ENCODE peak calls at places on chromosomes 1 and 21, in nine cellular contexts. C is right atrium auricular region, G is fibroblast of the aortic adventitia, F is AG10803, S is astrocyte of the cerebellum, K is upper lobe of right lung, R is HFF-Myc, O is ovary, B is adrenal gland. E is an unnamed sample.
A peak's percentile ranks its signal among the peaks of the same experiment; 100 is the strongest.

GRCh38 chr1:59698386-59698785 is 116.4 kb upstream of the HOOK1 start:
- DNase-seq in K (no peak), S (no peak), R (no peak), B (no peak), F (no peak), G (no peak), C (no peak), O (no peak), E (no peak)

GRCh38 chr1:7372477-7373120 is 398.5 kb upstream of the VAMP3 start:
- DNase-seq in S (no peak), G (no peak), F (no peak), K (peak; percentile 43), R (no peak), B (no peak), O (no peak), C (no peak), E (no peak)

GRCh38 chr1:58815680-58816071 is 31.8 kb upstream of the JUN start:
- DNase-seq in B (no peak), C (no peak), G (no peak), K (no peak), R (no peak), F (no peak), S (no peak), O (no peak), E (no peak)

GRCh38 chr21:42338730-42339715 is 11.8 kb downstream of the TFF2 start:
- DNase-seq in S (no peak), K (no peak), B (no peak), F (no peak), G (no peak), C (no peak), R (no peak), O (no peak), E (no peak)

GRCh38 chr1:197145451-197146029 is 929 bp downstream of the ASPM start:
- DNase-seq in K (no peak), O (no peak), B (no peak), G (no peak), C (no peak), S (no peak), F (no peak), R (no peak), E (no peak)

GRCh38 chr1:220121791-220122530 is 28.0 kb downstream of the IARS2 start:
- DNase-seq in K (no peak), C (no peak), B (no peak), R (no peak), O (no peak), G (no peak), S (no peak), F (no peak), E (no peak)

GRCh38 chr1:48859429-48859828 is 82.7 kb upstream of the BEND5 start:
- DNase-seq in F (peak; percentile 63), C (no peak), K (no peak), R (no peak), S (peak; percentile 42), B (no peak), G (peak; percentile 83), O (no peak), E (no peak)

GRCh38 chr1:41827991-41828570 is 90.6 kb downstream of the HIVEP3 start:
- DNase-seq in S (no peak), G (peak; percentile 95), O (no peak), B (no peak), F (peak; percentile 55), C (no peak), R (no peak), K (no peak), E (no peak)

GRCh38 chr1:155016231-155016831 is 13.7 kb downstream of the ZBTB7B start:
- DNase-seq in S (no peak), F (no peak), K (no peak), R (no peak), G (no peak), O (peak; percentile 52), B (no peak), C (no peak), E (peak; percentile 86)

GRCh38 chr1:155014709-155015508 is 12.3 kb downstream of the ZBTB7B start:
- DNase-seq in R (no peak), K (no peak), O (no peak), S (no peak), C (no peak), B (no peak), F (no peak), G (no peak), E (no peak)

GRCh38 chr1:155013632-155014031 is 11.0 kb downstream of the ZBTB7B start:
- DNase-seq in S (no peak), R (no peak), B (no peak), G (no peak), F (no peak), K (no peak), O (no peak), C (no peak), E (no peak)

GRCh38 chr1:155017021-155017945 is 14.7 kb downstream of the ZBTB7B start:
- DNase-seq in G (peak; percentile 82), F (peak; percentile 76), R (peak; percentile 71), B (peak; percentile 92), O (peak; percentile 93), S (peak; percentile 72), C (peak; percentile 93), K (peak; percentile 96), E (peak; percentile 76)

DNA sequence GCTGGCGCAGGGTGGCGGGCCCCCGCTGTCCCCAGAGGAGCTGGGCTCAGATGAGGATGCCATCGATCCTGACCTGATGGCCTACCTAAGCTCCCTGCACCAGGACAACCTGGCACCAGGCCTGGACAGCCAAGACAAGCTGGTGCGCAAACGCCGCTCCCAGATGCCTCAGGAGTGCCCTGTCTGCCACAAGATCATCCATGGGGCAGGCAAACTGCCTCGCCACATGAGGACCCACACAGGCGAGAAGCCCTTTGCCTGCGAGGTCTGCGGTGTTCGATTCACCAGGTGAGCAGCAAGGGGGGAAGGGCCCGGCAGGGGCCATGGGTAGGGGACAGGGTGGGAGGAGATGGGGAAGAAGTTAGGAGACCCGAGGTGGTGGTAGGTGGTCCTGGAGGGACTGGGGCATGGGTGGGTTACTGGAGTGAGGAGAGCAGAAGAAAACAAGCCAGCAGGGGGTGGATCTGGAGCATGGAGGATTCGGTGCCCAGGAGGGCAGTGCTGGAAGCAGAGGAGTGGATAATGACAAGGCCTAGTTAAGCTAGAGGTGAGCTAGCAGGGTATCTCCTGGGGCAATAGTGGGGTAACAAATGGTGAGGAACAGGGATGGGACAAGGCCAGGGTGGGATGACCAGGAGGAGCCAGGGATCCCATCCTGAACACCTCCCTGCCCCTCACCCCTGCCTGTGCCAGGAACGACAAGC is 13.1 kb downstream of the ZBTB7B start:
- DNase-seq in S (no peak), K (no peak), G (no peak), O (no peak), F (no peak), B (no peak), R (no peak), C (no peak), E (no peak)
- H3K4me3 ChIP-seq in S (no peak overlapping the region), K (no peak overlapping the region), G (no peak overlapping the region), O (no peak overlapping the region), F (no peak overlapping the region), B (no peak overlapping the region), R (no peak overlapping the region), C (no peak overlapping the region), E (no peak overlapping the region)

GRCh38 chr1:247347395-247348222 is 15.9 kb upstream of the ZNF496 start:
- DNase-seq in B (no peak), G (no peak), S (no peak), K (no peak), C (peak; percentile 60), F (no peak), R (no peak), O (no peak), E (no peak)
- H3K4me3 ChIP-seq in B (no peak overlapping the region), G (no peak overlapping the region), S (no peak overlapping the region), K (peak overlapping the region; percentile 26), C (peak overlapping the region; percentile 42), F (no peak overlapping the region), R (no peak overlapping the region), O (peak overlapping the region; percentile 27), E (no peak overlapping the region)

DNA sequence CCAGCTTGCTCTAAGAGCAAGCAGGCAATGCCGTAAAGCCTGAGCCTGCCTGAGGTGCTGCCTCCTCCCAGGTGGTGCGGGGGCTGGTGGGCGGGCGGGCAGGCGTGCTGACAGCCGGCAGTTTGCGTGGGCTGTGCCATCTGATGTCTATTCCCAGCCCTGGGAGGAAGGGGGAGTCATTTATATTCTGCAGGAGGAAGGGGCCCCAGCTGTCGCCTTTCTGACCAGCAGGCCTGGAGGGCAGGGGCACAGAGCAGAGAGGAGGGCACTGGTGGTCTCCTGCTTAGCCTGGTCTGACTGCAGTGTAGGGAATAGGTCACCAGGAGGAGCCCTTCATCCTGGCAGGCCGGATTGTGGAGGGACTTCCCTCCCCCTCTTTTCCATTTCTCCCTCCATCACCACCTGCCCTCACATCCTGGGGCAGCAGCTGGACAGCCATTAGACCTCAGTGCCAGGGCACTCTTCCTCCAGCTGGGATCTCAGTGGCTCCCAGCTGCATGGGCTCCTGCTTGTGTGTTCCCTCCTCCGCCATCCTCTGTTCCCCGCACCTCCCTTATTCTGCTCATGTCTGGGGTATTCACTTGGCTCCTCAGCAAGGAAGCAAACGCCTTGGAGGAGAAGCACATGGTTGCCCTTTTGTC is 4.4 kb downstream of the CYB561D1 start:
- DNase-seq in F (no peak), K (no peak), O (peak; percentile 61), R (no peak), S (no peak), C (no peak), B (no peak), G (peak; percentile 31), E (no peak)
- H3K4me3 ChIP-seq in F (no peak overlapping the region), K (no peak overlapping the region), O (no peak overlapping the region), R (no peak overlapping the region), S (no peak overlapping the region), C (no peak overlapping the region), B (no peak overlapping the region), G (no peak overlapping the region), E (no peak overlapping the region)

GRCh38 chr1:156433602-156434001 is 64.6 kb downstream of the RHBG start:
- DNase-seq in B (no peak), K (no peak), O (no peak), F (no peak), S (no peak), R (no peak), G (no peak), C (no peak), E (no peak)

GRCh38 chr1:156434976-156435550 is 65.5 kb downstream of the MEF2D start:
- DNase-seq in O (no peak), F (no peak), B (no peak), S (no peak), C (no peak), K (no peak), R (no peak), G (no peak), E (no peak)

GRCh38 chr1:156432109-156433018 is 63.4 kb downstream of the RHBG start:
- DNase-seq in K (no peak), C (no peak), S (no peak), B (no peak), G (no peak), O (no peak), F (no peak), R (no peak), E (no peak)

GRCh38 chr1:156431366-156432108 is 62.5 kb downstream of the RHBG start:
- DNase-seq in B (no peak), G (no peak), C (no peak), R (no peak), O (no peak), F (no peak), S (no peak), K (no peak), E (no peak)

DNA sequence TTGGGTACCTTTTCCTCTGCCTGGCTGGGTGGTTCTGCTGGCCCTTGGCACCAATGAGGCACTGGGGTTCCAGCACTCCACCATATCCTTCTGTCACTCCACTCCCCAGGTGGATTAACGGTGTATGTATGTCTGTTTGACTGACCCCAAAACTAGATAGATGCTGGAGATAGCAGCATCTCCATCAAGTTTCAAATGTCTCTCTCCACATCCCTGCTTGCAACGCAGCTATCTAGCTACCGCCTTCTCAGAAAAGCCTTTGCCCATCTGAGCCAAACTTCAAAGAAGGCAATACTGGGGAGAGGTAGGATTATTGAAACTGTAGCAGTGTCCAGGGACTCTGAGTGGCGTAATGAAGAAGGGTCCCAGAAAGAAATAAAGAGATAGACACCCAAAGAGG is 64.0 kb downstream of the RHBG start:
- DNase-seq in R (no peak), O (no peak), G (no peak), K (no peak), B (no peak), F (no peak), C (no peak), S (no peak), E (no peak)
- H3K4me3 ChIP-seq in R (no peak overlapping the region), O (no peak overlapping the region), G (no peak overlapping the region), K (no peak overlapping the region), B (no peak overlapping the region), F (no peak overlapping the region), C (no peak overlapping the region), S (no peak overlapping the region), E (no peak overlapping the region)